ENCODE peak calls at places on chromosome 15, in six cellular contexts. N is ovary, X is heart left ventricle, C is HCT116, K is adrenal gland, D is suprapubic skin. Y is an unnamed sample.

GRCh38 chr15:93312891-93313486 is 224.0 kb upstream of the RGMA start:
- DNase-seq in N (no peak), C (no peak), D (no peak), X (no peak), K (no peak), Y (no peak)

GRCh38 chr15:53833134-53833624 is 73.7 kb upstream of the WDR72 start:
- DNase-seq in N (no peak), K (peak), D (no peak), C (no peak), X (peak), Y (no peak)

GRCh38 chr15:58867926-58868325 is 65.6 kb downstream of the SLTM start:
- DNase-seq in X (no peak), N (no peak), D (no peak), K (no peak), C (no peak), Y (no peak)

GRCh38 chr15:92306662-92307061 is 87.0 kb upstream of the ST8SIA2 start:
- DNase-seq in D (no peak), N (no peak), X (no peak), K (no peak), C (peak), Y (no peak)

GRCh38 chr15:95132774-95133173 is 901.4 kb downstream of the MCTP2 start:
- DNase-seq in D (no peak), N (no peak), X (no peak), C (no peak), K (no peak), Y (no peak)

GRCh38 chr15:25501828-25502446 is 63.1 kb upstream of the UBE3A start:
- DNase-seq in K (peak), D (no peak), N (no peak), C (peak), X (no peak), Y (no peak)

GRCh38 chr15:83558146-83558545 is 95.8 kb upstream of the ADAMTSL3 start:
- DNase-seq in N (no peak), X (no peak), C (no peak), D (no peak), K (no peak), Y (no peak)

GRCh38 chr15:52503788-52504496 is 24.7 kb downstream of the MYO5A start:
- DNase-seq in X (no peak), D (no peak), K (no peak), C (no peak), N (no peak), Y (no peak)

GRCh38 chr15:40330368-40330836 is 6.9 kb downstream of the INAFM2 start:
- DNase-seq in D (no peak), K (no peak), C (no peak), X (no peak), N (peak), Y (peak)

GRCh38 chr15:35671981-35672380 is 126.0 kb upstream of the DPH6 start:
- DNase-seq in K (no peak), D (no peak), X (no peak), N (no peak), C (no peak), Y (no peak)

GRCh38 chr15:72060687-72061250 is 57.2 kb downstream of the MYO9A start:
- DNase-seq in K (no peak), C (no peak), N (no peak), D (no peak), X (no peak), Y (no peak)

GRCh38 chr15:85772668-85773067 is 22.1 kb downstream of the KLHL25 start:
- DNase-seq in D (no peak), C (no peak), N (no peak), K (no peak), X (peak), Y (no peak)

GRCh38 chr15:56351362-56351761 is 13.9 kb upstream of the TEX9 start:
- DNase-seq in K (no peak), N (no peak), X (no peak), C (no peak), D (no peak), Y (no peak)

GRCh38 chr15:88334436-88334835 is 77.9 kb upstream of the NTRK3 start:
- DNase-seq in D (no peak), C (no peak), K (no peak), X (no peak), N (no peak), Y (no peak)

GRCh38 chr15:40873625-40874561 is at the start of gene RHOV:
- DNase-seq in K (peak), D (peak), C (peak), X (peak), N (peak), Y (peak)

GRCh38 chr15:50145451-50145872 is 26.4 kb upstream of the ATP8B4 start:
- DNase-seq in N (peak), X (no peak), D (no peak), K (peak), C (peak), Y (no peak)

GRCh38 chr15:32956006-32956405 is 238.2 kb downstream of the GREM1 start:
- DNase-seq in X (no peak), C (peak), D (no peak), K (no peak), N (no peak), Y (no peak)

GRCh38 chr15:51879555-51879954 is 50.1 kb downstream of the TMOD3 start:
- DNase-seq in X (no peak), C (no peak), N (no peak), K (no peak), D (no peak), Y (no peak)

GRCh38 chr15:90915808-90916440 is 12.8 kb downstream of the MAN2A2 start:
- DNase-seq in N (peak), C (no peak), K (peak), D (no peak), X (peak), Y (no peak)

GRCh38 chr15:43911235-43911661 is 84.4 kb downstream of the WDR76 start:
- DNase-seq in D (peak), N (no peak), K (no peak), X (peak), C (no peak), Y (no peak)

GRCh38 chr15:82624008-82624407 is 23.2 kb downstream of the CPEB1 start:
- DNase-seq in C (no peak), K (no peak), N (no peak), X (no peak), D (no peak), Y (no peak)

GRCh38 chr15:47750030-47750739 is 32.9 kb downstream of the SEMA6D start:
- DNase-seq in C (no peak), D (no peak), N (no peak), K (no peak), X (no peak), Y (no peak)

DNA sequence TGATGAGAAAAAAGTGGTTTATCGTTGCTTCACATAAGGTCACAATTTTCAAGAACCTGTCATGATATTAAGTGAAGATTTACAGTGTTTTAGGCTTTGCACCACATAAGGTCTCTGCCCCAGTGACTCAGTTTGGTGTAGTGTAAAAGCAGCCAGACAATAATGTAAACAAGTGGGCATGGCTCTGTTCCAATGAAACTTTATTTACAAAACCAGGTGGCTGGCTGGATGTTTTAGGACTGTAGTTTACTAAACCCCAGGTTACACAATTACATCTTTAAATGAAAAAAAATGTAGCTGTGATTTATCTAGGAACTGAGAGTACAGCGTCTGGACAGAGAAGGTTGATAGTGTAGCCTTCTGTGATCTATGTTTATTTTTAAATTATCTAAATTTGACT is 9.7 kb upstream of the FBXL22 start:
- DNase-seq in D (no peak), C (no peak), K (no peak), X (no peak), N (no peak), Y (no peak)
- H3K27ac ChIP-seq in D (no peak), C (no peak), K (no peak), X (no peak), N (no peak), Y (no peak)

GRCh38 chr15:55279746-55280351 is 9.8 kb downstream of the RAB27A start:
- DNase-seq in C (peak), D (no peak), K (peak), N (no peak), X (no peak), Y (peak)
- TF ChIP-seq POLR2A in C (no peak), D (no peak), K (no peak), N (no peak), X (no peak), Y (no peak)

DNA sequence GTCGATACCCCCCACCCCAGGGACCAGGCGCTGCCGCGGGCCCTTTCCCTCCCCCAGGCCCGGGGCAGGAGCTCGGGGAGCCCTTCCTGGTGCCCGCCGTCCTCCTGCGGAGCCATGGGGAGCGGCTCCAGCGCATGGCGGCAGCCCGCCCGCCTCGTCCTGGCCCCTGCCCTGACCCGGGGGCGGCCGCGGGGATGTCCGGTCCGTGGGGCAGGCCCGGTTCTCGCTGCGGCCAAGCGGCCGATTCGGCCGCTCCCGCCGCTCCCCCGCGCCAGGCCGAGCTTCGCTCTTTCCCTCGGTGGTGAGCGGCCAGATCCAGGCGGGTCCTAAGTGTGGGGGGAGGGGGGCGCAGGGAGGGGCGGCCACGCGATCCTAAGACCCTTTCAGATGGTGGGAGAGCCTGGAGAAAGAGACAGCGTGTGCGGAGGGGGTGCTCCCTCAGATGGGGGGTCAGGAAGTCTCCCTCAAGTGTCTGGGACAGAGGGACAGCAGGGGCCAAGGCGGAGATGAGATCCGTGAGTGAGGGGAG is 1.3 kb downstream of the NEIL1 start:
- DNase-seq in D (no peak), N (no peak), X (peak), C (no peak), K (no peak), Y (no peak)
- H3K27ac ChIP-seq in D (peak), N (peak), X (peak), C (peak), K (peak), Y (peak)

GRCh38 chr15:37008205-37008604 is 92.1 kb downstream of the MEIS2 start:
- DNase-seq in D (no peak), X (no peak), C (no peak), K (no peak), N (no peak), Y (no peak)

GRCh38 chr15:37004373-37004869 is 95.9 kb downstream of the MEIS2 start:
- DNase-seq in N (no peak), K (no peak), D (no peak), C (no peak), X (no peak), Y (no peak)

GRCh38 chr15:37009288-37009687 is 91.1 kb downstream of the MEIS2 start:
- DNase-seq in C (no peak), D (no peak), K (no peak), X (no peak), N (no peak), Y (no peak)

GRCh38 chr15:37004981-37005735 is 95.2 kb downstream of the MEIS2 start:
- DNase-seq in D (no peak), K (no peak), N (no peak), C (no peak), X (no peak), Y (no peak)

GRCh38 chr15:37007301-37007700 is 93.0 kb downstream of the MEIS2 start:
- DNase-seq in N (no peak), K (no peak), D (no peak), C (no peak), X (no peak), Y (no peak)
- TF ChIP-seq POLR2A in N (no peak), K (no peak), D (no peak), C (no peak), X (no peak), Y (no peak)

DNA sequence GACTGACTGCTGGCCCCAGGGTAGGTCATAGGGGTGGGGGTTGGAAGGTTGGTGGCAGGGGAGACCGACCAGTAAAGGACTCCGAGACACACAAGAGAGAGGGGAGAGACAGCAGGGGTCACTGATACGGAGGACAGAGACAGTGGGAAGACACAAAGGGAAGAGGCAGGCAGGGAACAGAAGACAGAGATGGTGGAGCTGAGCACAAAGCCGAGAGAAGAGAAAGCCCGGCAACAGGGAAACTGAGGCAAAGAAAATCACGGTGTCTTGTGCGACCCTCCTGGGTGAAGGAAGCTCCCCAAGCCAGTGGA is 502 bp downstream of the RASL12 start:
- DNase-seq in X (no peak), D (no peak), C (no peak), K (no peak), N (no peak), Y (no peak)
- H3K27ac ChIP-seq in X (peak), D (peak), C (no peak), K (no peak), N (peak), Y (peak)

DNA sequence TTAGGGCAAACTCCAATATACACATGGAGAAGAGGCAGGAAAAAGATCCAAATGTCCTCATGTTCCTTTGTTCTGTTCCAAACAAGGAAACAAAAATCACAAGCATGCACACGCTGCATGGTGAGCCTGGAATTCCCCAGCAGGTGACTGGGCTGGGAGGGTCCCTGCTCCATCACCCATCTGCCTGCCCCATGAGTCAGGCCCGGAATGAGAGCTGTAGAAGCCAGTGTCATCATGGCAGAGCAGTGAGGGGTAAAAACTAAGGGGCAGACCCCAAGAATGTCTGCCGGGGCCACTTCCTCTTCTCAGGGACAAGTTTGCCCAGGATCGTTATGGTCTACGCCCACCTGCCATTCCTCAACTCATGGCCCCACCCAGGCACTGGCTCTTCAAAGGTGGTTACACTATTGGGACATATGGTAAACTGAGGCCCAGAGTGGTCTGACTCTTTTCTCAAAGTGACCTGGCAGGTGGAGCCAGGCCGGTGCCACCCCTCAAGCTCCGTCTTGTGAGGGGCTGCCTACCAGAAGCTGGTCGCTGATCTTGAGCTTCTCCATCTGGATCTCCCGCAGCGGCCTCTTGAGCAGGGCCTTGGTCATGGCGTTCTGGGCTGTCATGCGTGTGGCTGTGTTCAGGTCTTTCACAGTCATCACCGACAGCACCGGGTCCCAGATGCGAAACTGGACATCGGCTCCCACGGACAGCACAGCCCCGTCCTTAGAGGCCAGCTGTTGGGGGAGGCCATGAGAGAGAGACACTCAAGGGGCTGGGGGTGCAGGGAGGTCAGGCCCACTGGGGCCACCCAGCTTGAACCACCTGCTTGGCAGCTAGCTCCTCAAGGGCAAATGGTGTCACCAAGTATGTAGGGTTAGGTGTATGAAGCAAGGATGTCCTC is 3.8 kb downstream of the STOML1 start:
- DNase-seq in X (no peak), C (no peak), K (no peak), D (no peak), N (no peak), Y (peak)
- TF ChIP-seq POLR2A in X (no peak), C (no peak), K (no peak), D (no peak), N (no peak), Y (no peak)

DNA sequence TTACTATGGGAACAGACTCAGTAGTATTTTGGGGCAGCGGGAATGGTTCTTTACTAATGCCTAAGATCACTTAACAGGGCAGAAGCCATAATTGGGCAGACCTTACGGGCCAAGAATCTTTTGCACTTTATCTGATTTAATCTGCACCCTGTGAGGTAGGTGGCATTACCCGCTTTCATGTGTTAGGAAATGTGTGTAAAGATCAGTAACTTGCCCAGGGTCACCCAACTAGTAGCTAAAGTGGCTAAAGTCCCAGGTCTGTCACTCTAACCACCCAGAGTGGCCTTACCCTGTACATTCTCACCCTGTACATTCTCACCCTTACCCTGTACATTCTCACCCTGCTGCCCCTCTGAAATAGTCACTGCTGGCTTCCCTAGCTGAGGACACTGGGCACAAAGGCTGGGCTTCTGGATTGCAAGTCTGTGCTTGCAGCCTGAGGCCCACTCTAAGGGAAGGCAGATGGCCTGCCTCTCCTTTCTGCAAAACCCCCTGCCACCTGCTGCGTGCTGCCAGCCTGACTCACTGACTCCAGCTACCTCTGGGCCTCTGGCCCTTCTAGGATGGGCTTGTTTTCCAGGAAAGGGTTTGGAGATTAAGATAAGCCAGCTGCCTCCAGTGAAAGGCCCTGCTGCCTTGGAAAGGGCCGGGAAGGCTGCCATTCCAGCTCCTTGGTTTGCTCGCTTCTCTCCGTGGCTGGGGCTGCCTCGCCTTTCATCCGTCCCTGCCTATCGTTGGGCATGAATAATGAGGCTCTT is 37.5 kb upstream of the MYZAP start:
- DNase-seq in D (no peak), K (peak), X (no peak), N (no peak), C (no peak), Y (no peak)
- H3K27ac ChIP-seq in D (no peak), K (no peak), X (peak), N (no peak), C (no peak), Y (no peak)

GRCh38 chr15:99226802-99227201 is 22.6 kb downstream of the TTC23 start:
- DNase-seq in C (no peak), K (no peak), X (no peak), N (no peak), D (no peak), Y (no peak)

GRCh38 chr15:99230867-99231266 is 18.5 kb downstream of the TTC23 start:
- DNase-seq in X (no peak), D (no peak), N (no peak), C (no peak), K (no peak), Y (no peak)

GRCh38 chr15:99228120-99228770 is 21.1 kb downstream of the TTC23 start:
- DNase-seq in C (no peak), N (no peak), K (no peak), D (no peak), X (no peak), Y (no peak)

DNA sequence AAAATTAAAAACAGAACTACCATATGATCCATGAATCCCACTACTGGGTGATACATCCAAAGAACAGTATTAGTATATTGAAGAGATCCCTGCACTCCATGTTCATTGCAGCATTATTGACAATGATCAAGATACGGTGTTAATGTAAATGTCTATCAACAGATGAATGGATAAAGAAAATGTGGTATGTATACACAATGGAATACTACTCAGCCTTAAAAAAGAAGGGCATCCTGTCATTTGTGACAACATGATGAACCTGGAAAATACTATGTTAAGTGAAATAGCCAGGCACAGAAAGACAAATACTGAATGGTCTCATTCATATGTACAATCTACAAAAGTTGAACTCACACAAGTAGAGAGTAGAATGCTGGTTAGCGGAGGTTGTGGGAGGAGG is 16.6 kb downstream of the TTC23 start:
- DNase-seq in N (no peak), K (no peak), D (no peak), C (no peak), X (no peak), Y (no peak)
- TF ChIP-seq POLR2A in N (no peak), K (no peak), D (no peak), C (no peak), X (no peak), Y (no peak)

GRCh38 chr15:78542647-78543046 is 2.4 kb downstream of the PSMA4 start:
- DNase-seq in X (no peak), C (no peak), N (no peak), D (no peak), K (no peak), Y (no peak)
- H3K27ac ChIP-seq in X (no peak), C (no peak), N (no peak), D (no peak), K (no peak), Y (no peak)